ENCODE peak calls at places on chromosomes 13 and 19, in four cellular contexts. N is K562, V is GM12878, Q is HepG2. D is an unnamed sample.

GRCh38 chr19:52527954-52528326 is 472 bp downstream of the ZNF808 start:
- DNase-seq in N (peak; percentile 22), V (no peak), Q (no peak), D (peak; percentile 41)

GRCh38 chr19:30006206-30006605 is 64.2 kb downstream of the URI1 start:
- DNase-seq in N (no peak), V (no peak), Q (no peak), D (no peak)

GRCh38 chr13:85260896-85261295 is 538.3 kb downstream of the SLITRK6 start:
- DNase-seq in N (no peak), V (no peak), Q (no peak), D (no peak)

GRCh38 chr19:10010247-10010691 is at the start of gene COL5A3:
- DNase-seq in N (peak; percentile 32), V (no peak), Q (no peak), D (peak; percentile 49)

GRCh38 chr13:114096811-114097503 is 35.5 kb downstream of the RASA3 start:
- DNase-seq in N (no peak), V (no peak), Q (no peak), D (peak; percentile 10)

GRCh38 chr19:16442386-16443276 is 29.1 kb downstream of the EPS15L1 start:
- DNase-seq in N (no peak), V (no peak), Q (no peak), D (no peak)

GRCh38 chr13:73417012-73417615 is 358.3 kb downstream of the KLF5 start:
- DNase-seq in N (peak; percentile 34), V (no peak), Q (peak; percentile 27), D (no peak)

GRCh38 chr19:40744554-40745401 is 5.5 kb downstream of the ACTMAP start:
- DNase-seq in N (peak; percentile 64), V (no peak), Q (peak; percentile 21), D (peak; percentile 54)

GRCh38 chr19:16327911-16328823 is 3.5 kb downstream of the KLF2 start:
- DNase-seq in N (no peak), V (no peak), Q (no peak), D (no peak)

GRCh38 chr19:50798943-50799851 is 9.0 kb downstream of the ACP4 start:
- DNase-seq in N (no peak), V (no peak), Q (no peak), D (no peak)

GRCh38 chr19:38658462-38659306 is 11.2 kb downstream of the ACTN4 start:
- DNase-seq in N (no peak), V (no peak), Q (peak; percentile 95), D (no peak)

GRCh38 chr19:40702337-40703012 is 12.0 kb upstream of the NUMBL start:
- DNase-seq in N (peak; percentile 83), V (no peak), Q (peak; percentile 50), D (peak; percentile 78)

GRCh38 chr13:74288361-74288911 is 154.2 kb upstream of the KLF12 start:
- DNase-seq in N (no peak), V (no peak), Q (no peak), D (peak; percentile 16)

GRCh38 chr19:17605117-17605516 is 49.7 kb downstream of the COLGALT1 start:
- DNase-seq in N (no peak), V (no peak), Q (no peak), D (no peak)

GRCh38 chr13:33287142-33287882 is 1.8 kb upstream of the STARD13 start:
- DNase-seq in N (no peak), V (no peak), Q (no peak), D (no peak)

GRCh38 chr19:32817252-32817912 is 52.2 kb downstream of the SLC7A9 start:
- DNase-seq in N (no peak), V (no peak), Q (peak; percentile 59), D (no peak)

DNA sequence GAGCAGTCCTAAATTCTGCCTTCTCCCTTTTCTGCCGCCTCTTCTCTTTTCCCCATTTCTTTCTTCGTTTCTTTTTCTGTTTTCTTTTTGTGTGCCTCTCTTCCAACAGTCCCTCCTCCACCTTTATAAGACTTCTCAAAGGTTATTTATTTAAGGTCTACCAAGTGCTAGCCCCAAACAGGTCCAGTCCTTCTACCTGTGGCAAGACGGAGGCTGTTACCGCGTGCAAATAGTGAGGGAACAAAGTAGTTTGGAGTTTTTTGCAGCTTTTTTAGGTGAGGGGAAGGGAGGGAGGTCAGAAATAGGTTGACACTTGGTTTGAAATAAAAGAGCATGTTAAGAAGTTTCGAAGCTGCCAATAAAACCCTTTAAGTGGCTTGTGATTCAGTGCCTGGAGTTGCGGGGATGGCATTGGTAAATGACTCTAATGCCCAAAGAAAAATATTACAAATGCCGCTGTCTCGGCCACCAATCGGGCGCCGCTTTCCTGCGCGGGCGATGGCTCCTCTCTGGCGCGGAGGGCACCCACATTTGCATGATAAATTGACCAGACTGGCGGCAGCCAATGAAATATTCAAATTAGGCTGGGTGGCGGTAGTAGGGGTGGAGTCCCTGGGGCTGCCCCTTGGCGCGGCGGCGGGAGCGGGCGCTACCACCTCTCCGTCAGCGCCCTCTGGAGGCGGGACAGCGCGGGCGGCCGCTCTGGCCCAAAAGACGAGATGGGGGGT is 7.5 kb upstream of the TSHZ3 start:
- DNase-seq in N (peak; percentile 73), V (no peak), Q (no peak), D (peak; percentile 84)
- TF ChIP-seq ATF3 in N (no peak), V (no peak), Q (no peak), D (no peak)

GRCh38 chr19:7928334-7928706 is 2.4 kb upstream of the CTXN1 start:
- DNase-seq in N (no peak), V (no peak), Q (no peak), D (no peak)
- TF ChIP-seq NR2C2 in N (no peak), V (no peak), Q (no peak), D (no peak)

GRCh38 chr13:40564342-40564997 is 102.0 kb downstream of the FOXO1 start:
- DNase-seq in N (no peak), V (peak; percentile 24), Q (peak; percentile 96), D (no peak)

GRCh38 chr13:40565282-40566148 is 100.9 kb downstream of the FOXO1 start:
- DNase-seq in N (no peak), V (no peak), Q (no peak), D (no peak)

GRCh38 chr13:40563350-40564125 is 102.9 kb downstream of the FOXO1 start:
- DNase-seq in N (no peak), V (no peak), Q (peak; percentile 97), D (no peak)

GRCh38 chr13:40559915-40560314 is 106.5 kb downstream of the FOXO1 start:
- DNase-seq in N (no peak), V (no peak), Q (no peak), D (no peak)

GRCh38 chr13:40562975-40563349 is 103.5 kb downstream of the FOXO1 start:
- DNase-seq in N (no peak), V (no peak), Q (no peak), D (no peak)
- TF ChIP-seq ATF3 in N (no peak), V (no peak), Q (no peak), D (no peak)

GRCh38 chr13:40814803-40815202 is 25.4 kb downstream of the SLC25A15 start:
- DNase-seq in N (no peak), V (no peak), Q (no peak), D (no peak)

GRCh38 chr13:40812102-40812501 is 22.7 kb downstream of the SLC25A15 start:
- DNase-seq in N (no peak), V (no peak), Q (no peak), D (no peak)

GRCh38 chr13:40812724-40813445 is 23.5 kb downstream of the SLC25A15 start:
- DNase-seq in N (peak; percentile 17), V (no peak), Q (no peak), D (no peak)

GRCh38 chr13:40809471-40809870 is 20.1 kb downstream of the SLC25A15 start:
- DNase-seq in N (no peak), V (no peak), Q (no peak), D (no peak)

DNA sequence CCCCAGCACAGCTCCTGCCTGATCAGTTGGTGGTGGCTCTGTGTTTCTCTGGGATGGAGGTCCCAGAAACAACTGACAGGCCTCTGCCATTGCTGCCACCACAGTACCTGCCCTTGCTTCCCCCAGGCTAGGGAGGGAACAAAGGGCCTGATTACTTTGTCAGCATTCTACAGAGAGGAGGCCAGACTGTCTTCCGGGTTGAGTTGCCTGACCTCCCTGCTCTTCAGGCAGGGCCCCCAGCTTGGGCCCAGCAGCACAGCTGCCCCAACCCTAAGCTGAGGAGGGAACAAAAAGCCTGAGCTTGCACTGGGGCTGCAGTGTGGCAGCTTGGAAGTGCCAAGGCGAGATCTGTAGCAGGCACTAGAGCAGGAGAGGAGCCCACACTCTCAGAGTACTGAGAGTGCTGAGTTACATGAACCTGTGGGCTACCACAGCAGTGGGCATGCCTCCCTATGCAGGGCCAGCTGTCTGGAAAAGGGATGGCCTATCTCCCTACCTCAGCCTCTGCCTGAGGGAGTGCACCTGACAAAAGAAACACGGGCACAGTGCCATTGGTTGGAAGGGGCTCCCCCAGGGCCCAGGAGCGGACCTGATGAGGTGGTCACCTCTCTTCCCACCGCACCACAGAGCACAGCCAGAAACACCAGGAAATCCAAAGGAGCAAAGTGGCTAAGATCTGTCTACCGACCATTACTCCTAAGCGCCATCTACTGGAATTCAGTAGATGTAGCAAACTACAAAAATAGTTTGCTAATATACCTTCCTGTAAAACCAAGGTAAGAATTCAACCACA is 24.4 kb downstream of the SLC25A15 start:
- DNase-seq in N (peak; percentile 26), V (no peak), Q (peak; percentile 30), D (no peak)
- TF ChIP-seq NR2C2 in N (no peak), V (no peak), Q (no peak), D (no peak)

GRCh38 chr13:44879452-44880058 is 109.7 kb downstream of the NUFIP1 start:
- DNase-seq in N (no peak), V (peak; percentile 8), Q (no peak), D (no peak)
- TF ChIP-seq ATF3 in N (no peak), V (no peak), Q (no peak), D (no peak)

GRCh38 chr13:44211753-44212152 is 161.9 kb upstream of the SERP2 start:
- DNase-seq in N (no peak), V (no peak), Q (no peak), D (no peak)

GRCh38 chr13:44210525-44210924 is 163.1 kb upstream of the SERP2 start:
- DNase-seq in N (no peak), V (no peak), Q (no peak), D (no peak)

GRCh38 chr13:44211286-44211685 is 162.3 kb upstream of the SERP2 start:
- DNase-seq in N (no peak), V (no peak), Q (no peak), D (no peak)

GRCh38 chr13:44207476-44207875 is 166.1 kb upstream of the SERP2 start:
- DNase-seq in N (no peak), V (no peak), Q (no peak), D (no peak)

DNA sequence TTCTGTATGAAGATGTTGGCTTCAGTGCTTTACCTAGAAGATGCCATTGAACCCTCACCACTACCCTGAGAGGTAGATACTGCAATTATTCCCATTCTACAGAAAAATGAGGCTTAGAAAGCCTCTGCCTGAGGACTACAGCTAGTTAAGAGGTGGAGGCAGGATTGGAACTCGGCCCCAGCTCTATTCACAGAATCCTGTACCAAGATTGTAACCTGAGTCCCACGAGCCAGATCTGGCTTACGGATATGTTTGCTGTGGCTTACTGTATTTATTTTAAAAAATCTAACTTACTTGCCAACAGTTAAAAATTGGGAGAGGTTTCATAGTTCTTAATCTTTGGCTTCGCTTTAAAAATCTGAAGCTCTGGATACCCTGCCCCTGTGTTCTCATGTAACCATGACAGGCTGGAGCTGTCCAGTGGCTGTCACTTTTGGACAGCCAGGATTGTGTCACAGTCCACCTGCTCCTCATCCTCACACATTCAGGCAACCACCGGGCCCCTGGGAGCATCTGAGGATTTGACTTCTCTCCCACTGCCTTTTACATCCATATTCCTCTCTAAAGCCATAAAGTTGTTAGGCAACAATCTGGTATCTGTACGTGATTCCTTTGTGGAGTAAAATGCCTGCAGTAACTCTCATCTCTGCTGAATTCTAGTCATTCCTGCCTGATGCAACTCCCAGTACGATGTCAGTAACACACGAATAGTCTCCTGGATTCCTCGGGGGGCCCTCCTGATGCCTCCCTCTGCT is 160.8 kb upstream of the SERP2 start:
- DNase-seq in N (no peak), V (no peak), Q (no peak), D (no peak)
- TF ChIP-seq NR2C2 in N (no peak), V (no peak), Q (no peak), D (no peak)